ENCODE peak calls at places on chromosomes 2 and 18, in five cellular contexts. A is LoVo, M is WTC11, U is mesendoderm, I is GM23338. E is an unnamed sample.

GRCh38 chr2:181643158-181643557 is 13.7 kb downstream of the CERKL start:
- DNase-seq in A (no peak), M (no peak), U (no peak), I (no peak), E (no peak)

GRCh38 chr2:118852605-118853128 is 5.2 kb upstream of the EN1 start:
- DNase-seq in A (no peak), M (no peak), U (peak), I (no peak), E (no peak)

GRCh38 chr18:14976736-14977430 is 228.9 kb downstream of the ANKRD30B start:
- DNase-seq in A (no peak), M (no peak), U (peak), I (no peak), E (peak)

GRCh38 chr2:23924589-23925359 is 2.1 kb downstream of the ATAD2B start:
- DNase-seq in A (no peak), M (no peak), U (no peak), I (no peak), E (no peak)

GRCh38 chr18:79223431-79223830 is 154.2 kb downstream of the ATP9B start:
- DNase-seq in A (no peak), M (no peak), U (no peak), I (no peak), E (no peak)

GRCh38 chr2:197130318-197130717 is 180.3 kb downstream of the ANKRD44 start:
- DNase-seq in A (no peak), M (no peak), U (no peak), I (no peak), E (no peak)

GRCh38 chr2:172561270-172561669 is 5.4 kb downstream of the PDK1 start:
- DNase-seq in A (no peak), M (no peak), U (no peak), I (no peak), E (no peak)

GRCh38 chr2:142869461-142870106 is 7.9 kb upstream of the KYNU start:
- DNase-seq in A (no peak), M (no peak), U (no peak), I (no peak), E (no peak)

GRCh38 chr18:48605408-48605845 is 66.6 kb downstream of the CTIF start:
- DNase-seq in A (no peak), M (peak), U (peak), I (peak), E (peak)

GRCh38 chr2:36190097-36190496 is 165.5 kb upstream of the CRIM1 start:
- DNase-seq in A (no peak), M (no peak), U (no peak), I (no peak), E (no peak)

GRCh38 chr2:39511786-39512433 is 74.8 kb upstream of the MAP4K3 start:
- DNase-seq in A (no peak), M (no peak), U (no peak), I (no peak), E (no peak)

GRCh38 chr2:134252092-134252775 is 1.6 kb upstream of the MGAT5 start:
- DNase-seq in A (no peak), M (no peak), U (no peak), I (no peak), E (no peak)

GRCh38 chr2:68857855-68858456 is 13.2 kb downstream of the BMP10 start:
- DNase-seq in A (no peak), M (no peak), U (no peak), I (no peak), E (no peak)

GRCh38 chr2:206083602-206084467 is 2.1 kb downstream of the INO80D start:
- DNase-seq in A (no peak), M (peak), U (peak), I (peak), E (peak)

GRCh38 chr18:12657048-12657848 is 659 bp downstream of the SPIRE1 start:
- DNase-seq in A (peak), M (peak), U (peak), I (peak), E (no peak)

GRCh38 chr2:226756131-226756530 is 43.5 kb downstream of the IRS1 start:
- DNase-seq in A (peak), M (no peak), U (peak), I (no peak), E (peak)

GRCh38 chr2:73028841-73029240 is 42.7 kb downstream of the SFXN5 start:
- DNase-seq in A (no peak), M (no peak), U (no peak), I (no peak), E (no peak)

GRCh38 chr18:46447323-46447722 is 209.7 kb downstream of the LOXHD1 start:
- DNase-seq in A (no peak), M (no peak), U (no peak), I (no peak), E (no peak)

E was measured in Caki2.